ENCODE peak calls at places on chromosomes 16 and 17, in ten cellular contexts. I is cardiac fibroblast, S is retina, F is dermis blood vessel endothelial cell, X is naive B cell, G is activated B cell treated with CpG ODN at 0.5 μM for 24 hours, C is ovary, Z is GM20000, H is left ventricle myocardium superior, D is hippocampal formation. V is an unnamed sample.

GRCh38 chr17:20156196-20157077 is 147.3 kb downstream of the SPECC1 start:
- DNase-seq in I (peak), S (peak), F (peak), X (peak), G (peak), C (peak), Z (peak), H (peak), D (no peak), V (peak)

GRCh38 chr17:61128671-61129115 is 270.9 kb upstream of the TBX2 start:
- DNase-seq in I (peak), S (no peak), F (peak), X (no peak), G (no peak), C (no peak), Z (no peak), H (no peak), D (no peak), V (no peak)

GRCh38 chr16:85187002-85187401 is 74.7 kb upstream of the CIBAR2 start:
- DNase-seq in I (peak), S (peak), F (no peak), X (no peak), G (no peak), C (no peak), Z (no peak), H (peak), D (peak), V (peak)

GRCh38 chr17:82126479-82127314 is 28.7 kb upstream of the FASN start:
- DNase-seq in I (no peak), S (no peak), F (no peak), X (no peak), G (no peak), C (no peak), Z (no peak), H (no peak), D (no peak), V (no peak)

GRCh38 chr17:77681820-77682219 is 276.7 kb upstream of the TNRC6C start:
- DNase-seq in I (no peak), S (no peak), F (no peak), X (no peak), G (no peak), C (no peak), Z (no peak), H (peak), D (no peak), V (peak)

GRCh38 chr16:57140866-57141668 is 44.8 kb downstream of the PSME3IP1 start:
- DNase-seq in I (no peak), S (no peak), F (no peak), X (no peak), G (no peak), C (no peak), Z (no peak), H (no peak), D (no peak), V (no peak)

GRCh38 chr16:71230122-71230845 is at the start of gene HYDIN:
- DNase-seq in I (peak), S (peak), F (peak), X (no peak), G (no peak), C (peak), Z (no peak), H (peak), D (no peak), V (peak)

GRCh38 chr16:71927383-71927782 is 32.1 kb downstream of the IST1 start:
- DNase-seq in I (peak), S (no peak), F (peak), X (no peak), G (no peak), C (peak), Z (no peak), H (no peak), D (no peak), V (no peak)

GRCh38 chr16:2912330-2913199 is 834 bp downstream of the FLYWCH1 start:
- DNase-seq in I (peak), S (peak), F (peak), X (peak), G (peak), C (peak), Z (no peak), H (peak), D (peak), V (no peak)

GRCh38 chr17:18028114-18028513 is 10.9 kb downstream of the ATPAF2 start:
- DNase-seq in I (no peak), S (no peak), F (no peak), X (no peak), G (no peak), C (no peak), Z (no peak), H (no peak), D (no peak), V (no peak)

GRCh38 chr17:78588258-78589030 is 11.2 kb upstream of the DNAH17 start:
- DNase-seq in I (no peak), S (peak), F (no peak), X (no peak), G (no peak), C (no peak), Z (no peak), H (no peak), D (no peak), V (no peak)

GRCh38 chr16:17416461-17417221 is 54.1 kb downstream of the XYLT1 start:
- DNase-seq in I (peak), S (peak), F (peak), X (peak), G (peak), C (no peak), Z (peak), H (peak), D (peak), V (peak)

GRCh38 chr17:16406742-16407674 is 8.4 kb upstream of the TRPV2 start:
- DNase-seq in I (peak), S (peak), F (peak), X (no peak), G (no peak), C (peak), Z (peak), H (peak), D (no peak), V (peak)

GRCh38 chr16:71709231-71709781 is 15.2 kb downstream of the PHLPP2 start:
- DNase-seq in I (peak), S (no peak), F (peak), X (no peak), G (no peak), C (no peak), Z (no peak), H (no peak), D (no peak), V (no peak)

GRCh38 chr16:4666537-4667202 is 26.7 kb upstream of the NUDT16L1 start:
- DNase-seq in I (no peak), S (no peak), F (no peak), X (no peak), G (no peak), C (no peak), Z (no peak), H (no peak), D (no peak), V (no peak)

GRCh38 chr17:57493625-57494024 is 237.3 kb downstream of the MSI2 start:
- DNase-seq in I (no peak), S (no peak), F (no peak), X (no peak), G (no peak), C (no peak), Z (no peak), H (no peak), D (no peak), V (no peak)

GRCh38 chr17:79997004-79997673 is 38.5 kb downstream of the TBC1D16 start:
- DNase-seq in I (no peak), S (no peak), F (no peak), X (peak), G (peak), C (no peak), Z (no peak), H (no peak), D (no peak), V (no peak)

GRCh38 chr16:53175118-53175517 is 120.3 kb downstream of the CHD9 start:
- DNase-seq in I (no peak), S (no peak), F (no peak), X (no peak), G (no peak), C (no peak), Z (no peak), H (no peak), D (no peak), V (no peak)

GRCh38 chr17:1298616-1299015 is 19.2 kb downstream of the TRARG1 start:
- DNase-seq in I (no peak), S (peak), F (no peak), X (no peak), G (no peak), C (no peak), Z (no peak), H (no peak), D (no peak), V (no peak)

GRCh38 chr16:88382491-88383400 is at the start of gene ZNF469:
- DNase-seq in I (peak), S (no peak), F (peak), X (no peak), G (no peak), C (peak), Z (no peak), H (peak), D (no peak), V (peak)

GRCh38 chr16:11016993-11017392 is 72.6 kb downstream of the CLEC16A start:
- DNase-seq in I (peak), S (no peak), F (peak), X (no peak), G (no peak), C (no peak), Z (no peak), H (peak), D (no peak), V (peak)

GRCh38 chr16:7334801-7335560 is 2.3 kb downstream of the RBFOX1 start:
- DNase-seq in I (no peak), S (no peak), F (no peak), X (no peak), G (no peak), C (no peak), Z (no peak), H (peak), D (no peak), V (peak)

GRCh38 chr17:72193395-72194106 is 72.7 kb downstream of the SOX9 start:
- DNase-seq in I (peak), S (no peak), F (no peak), X (no peak), G (no peak), C (no peak), Z (no peak), H (peak), D (no peak), V (peak)

GRCh38 chr17:72566671-72567484 is 446.1 kb downstream of the SOX9 start:
- DNase-seq in I (no peak), S (no peak), F (no peak), X (no peak), G (no peak), C (no peak), Z (no peak), H (no peak), D (no peak), V (no peak)

GRCh38 chr17:57915532-57915931 is 39.7 kb downstream of the CUEDC1 start:
- DNase-seq in I (no peak), S (peak), F (no peak), X (no peak), G (no peak), C (no peak), Z (no peak), H (peak), D (no peak), V (peak)

GRCh38 chr17:10149573-10150399 is 48.6 kb downstream of the GAS7 start:
- DNase-seq in I (peak), S (no peak), F (no peak), X (peak), G (no peak), C (no peak), Z (peak), H (no peak), D (no peak), V (no peak)

GRCh38 chr17:28524476-28525415 is 18.6 kb downstream of the FOXN1 start:
- DNase-seq in I (peak), S (no peak), F (no peak), X (no peak), G (no peak), C (no peak), Z (no peak), H (no peak), D (no peak), V (peak)